ENCODE peak calls at places on chromosome 4, in seven cellular contexts. H is GM06990; X is HEK293T; W is naive thymus-derived CD8-positive, alpha-beta T cell; C is aorta; Q is EL; J is IMR-90. F is an unnamed sample.
A peak's percentile ranks its signal among the peaks of the same experiment; 100 is the strongest.

GRCh38 chr4:141999446-142000143 is 363.2 kb downstream of the IL15 start:
- DNase-seq in W (no peak), H (no peak), Q (no peak), X (no peak), C (no peak), J (no peak), F (no peak)

GRCh38 chr4:67581208-67581857 is 22.8 kb downstream of the STAP1 start:
- DNase-seq in Q (no peak), C (no peak), H (no peak), W (no peak), J (no peak), X (no peak), F (peak; percentile 56)

GRCh38 chr4:59987289-59987688 is 1212.8 kb upstream of the ADGRL3 start:
- DNase-seq in C (no peak), J (no peak), H (no peak), W (no peak), X (peak; percentile 6), Q (no peak), F (no peak)

GRCh38 chr4:39320381-39321115 is 45.6 kb downstream of the RFC1 start:
- DNase-seq in W (no peak), X (no peak), Q (peak; percentile 39), J (peak; percentile 56), H (no peak), C (no peak), F (no peak)

GRCh38 chr4:113810906-113811305 is 49.4 kb upstream of the CAMK2D start:
- DNase-seq in W (no peak), X (no peak), C (no peak), J (peak; percentile 78), Q (peak; percentile 46), H (no peak), F (no peak)

GRCh38 chr4:79851625-79852304 is 221.3 kb downstream of the ANTXR2 start:
- DNase-seq in H (no peak), J (peak; percentile 22), X (no peak), Q (no peak), W (no peak), C (no peak), F (no peak)

GRCh38 chr4:16844796-16845586 is 53.5 kb downstream of the LDB2 start:
- DNase-seq in Q (no peak), H (no peak), J (peak; percentile 85), W (no peak), C (no peak), X (no peak), F (no peak)

GRCh38 chr4:114383055-114383454 is 215.6 kb upstream of the UGT8 start:
- DNase-seq in H (no peak), X (no peak), J (peak; percentile 16), C (no peak), W (no peak), Q (peak; percentile 59), F (no peak)

GRCh38 chr4:120202222-120202621 is 135.6 kb upstream of the MAD2L1 start:
- DNase-seq in H (no peak), X (no peak), J (no peak), W (no peak), C (no peak), Q (no peak), F (no peak)

GRCh38 chr4:52914051-52914605 is 52.0 kb downstream of the RASL11B start:
- DNase-seq in W (no peak), Q (peak; percentile 23), C (no peak), X (no peak), J (peak; percentile 89), H (no peak), F (no peak)

GRCh38 chr4:66571145-66571544 is 900.9 kb upstream of the EPHA5 start:
- DNase-seq in C (no peak), X (no peak), Q (no peak), W (no peak), J (no peak), H (no peak), F (no peak)

GRCh38 chr4:26034849-26035248 is 120.8 kb downstream of the SMIM20 start:
- DNase-seq in X (no peak), W (no peak), Q (no peak), C (no peak), H (no peak), J (no peak), F (peak; percentile 29)

GRCh38 chr4:37653601-37654000 is 32.6 kb downstream of the RELL1 start:
- DNase-seq in Q (peak; percentile 81), C (no peak), H (no peak), J (no peak), W (no peak), X (no peak), F (no peak)

GRCh38 chr4:10100734-10101216 is 15.8 kb downstream of the WDR1 start:
- DNase-seq in C (no peak), Q (no peak), X (no peak), W (no peak), J (no peak), H (no peak), F (no peak)

F was measured in GM12865.